ENCODE peak calls at places on chromosomes 6 and 20, in eight cellular contexts. One of them, this sample, is unnamed.

GRCh38 chr6:18904681-18905080 is 517.5 kb downstream of the RNF144B start:
- DNase-seq in H1: no peak
- DNase-seq in endothelial cell of umbilical vein: no peak
- DNase-seq in HCT116: no peak
- DNase-seq in GM12878: no peak
- DNase-seq in K562: no peak
- DNase-seq in HepG2: no peak
- DNase-seq in A549: no peak
- DNase-seq in this sample: no peak

GRCh38 chr6:170273191-170273590 is 17.7 kb downstream of the DLL1 start:
- DNase-seq in H1: no peak
- DNase-seq in endothelial cell of umbilical vein: no peak
- DNase-seq in HCT116: no peak
- DNase-seq in GM12878: no peak
- DNase-seq in K562: no peak
- DNase-seq in HepG2: no peak
- DNase-seq in A549: no peak
- DNase-seq in this sample: no peak

GRCh38 chr6:106959985-106960384 is 14.5 kb downstream of the CD24 start:
- DNase-seq in H1: no peak
- DNase-seq in endothelial cell of umbilical vein: no peak
- DNase-seq in HCT116: no peak
- DNase-seq in GM12878: no peak
- DNase-seq in K562: no peak
- DNase-seq in HepG2: no peak
- DNase-seq in A549: no peak
- DNase-seq in this sample: no peak

GRCh38 chr6:7769702-7770101 is 43.8 kb downstream of the BMP6 start:
- DNase-seq in H1: no peak
- DNase-seq in endothelial cell of umbilical vein: peak
- DNase-seq in HCT116: no peak
- DNase-seq in GM12878: no peak
- DNase-seq in K562: no peak
- DNase-seq in HepG2: no peak
- DNase-seq in A549: peak
- DNase-seq in this sample: no peak

GRCh38 chr20:24991897-24992419 is 593 bp downstream of the APMAP start:
- DNase-seq in H1: no peak
- DNase-seq in endothelial cell of umbilical vein: no peak
- DNase-seq in HCT116: no peak
- DNase-seq in GM12878: no peak
- DNase-seq in K562: peak
- DNase-seq in HepG2: no peak
- DNase-seq in A549: peak
- DNase-seq in this sample: peak

GRCh38 chr6:27624672-27625262 is 151.9 kb upstream of the ZNF184 start:
- DNase-seq in H1: no peak
- DNase-seq in endothelial cell of umbilical vein: no peak
- DNase-seq in HCT116: no peak
- DNase-seq in GM12878: no peak
- DNase-seq in K562: no peak
- DNase-seq in HepG2: no peak
- DNase-seq in A549: no peak
- DNase-seq in this sample: no peak

GRCh38 chr6:106300944-106301343 is 24.6 kb downstream of the ATG5 start:
- DNase-seq in H1: no peak
- DNase-seq in endothelial cell of umbilical vein: peak
- DNase-seq in HCT116: no peak
- DNase-seq in GM12878: peak
- DNase-seq in K562: no peak
- DNase-seq in HepG2: peak
- DNase-seq in A549: peak
- DNase-seq in this sample: peak

GRCh38 chr6:105302617-105303128 is 100.2 kb downstream of the PREP start:
- DNase-seq in H1: no peak
- DNase-seq in endothelial cell of umbilical vein: no peak
- DNase-seq in HCT116: no peak
- DNase-seq in GM12878: no peak
- DNase-seq in K562: no peak
- DNase-seq in HepG2: no peak
- DNase-seq in A549: no peak
- DNase-seq in this sample: no peak

GRCh38 chr6:35400901-35401311 is 51.2 kb upstream of the FANCE start:
- DNase-seq in H1: no peak
- DNase-seq in endothelial cell of umbilical vein: no peak
- DNase-seq in HCT116: peak
- DNase-seq in GM12878: no peak
- DNase-seq in K562: no peak
- DNase-seq in HepG2: no peak
- DNase-seq in A549: no peak
- DNase-seq in this sample: no peak

GRCh38 chr6:10381133-10381829 is 33.6 kb downstream of the TFAP2A start:
- DNase-seq in H1: no peak
- DNase-seq in endothelial cell of umbilical vein: no peak
- DNase-seq in HCT116: no peak
- DNase-seq in GM12878: no peak
- DNase-seq in K562: no peak
- DNase-seq in HepG2: no peak
- DNase-seq in A549: no peak
- DNase-seq in this sample: no peak

GRCh38 chr6:1873781-1874180 is 264.1 kb downstream of the FOXC1 start:
- DNase-seq in H1: no peak
- DNase-seq in endothelial cell of umbilical vein: no peak
- DNase-seq in HCT116: no peak
- DNase-seq in GM12878: no peak
- DNase-seq in K562: no peak
- DNase-seq in HepG2: no peak
- DNase-seq in A549: no peak
- DNase-seq in this sample: no peak

GRCh38 chr6:161379828-161380598 is 106.2 kb upstream of the AGPAT4 start:
- DNase-seq in H1: no peak
- DNase-seq in endothelial cell of umbilical vein: no peak
- DNase-seq in HCT116: no peak
- DNase-seq in GM12878: no peak
- DNase-seq in K562: peak
- DNase-seq in HepG2: no peak
- DNase-seq in A549: no peak
- DNase-seq in this sample: no peak

GRCh38 chr6:112253842-112254816 is at the start of gene LAMA4:
- DNase-seq in H1: no peak
- DNase-seq in endothelial cell of umbilical vein: peak
- DNase-seq in HCT116: no peak
- DNase-seq in GM12878: no peak
- DNase-seq in K562: no peak
- DNase-seq in HepG2: no peak
- DNase-seq in A549: peak
- DNase-seq in this sample: no peak
- H3K4me3 ChIP-seq in H1: peak
- H3K4me3 ChIP-seq in endothelial cell of umbilical vein: peak
- H3K4me3 ChIP-seq in HCT116: peak
- H3K4me3 ChIP-seq in GM12878: no peak
- H3K4me3 ChIP-seq in K562: no peak
- H3K4me3 ChIP-seq in HepG2: no peak
- H3K4me3 ChIP-seq in A549: peak
- H3K4me3 ChIP-seq in this sample: no peak

DNA sequence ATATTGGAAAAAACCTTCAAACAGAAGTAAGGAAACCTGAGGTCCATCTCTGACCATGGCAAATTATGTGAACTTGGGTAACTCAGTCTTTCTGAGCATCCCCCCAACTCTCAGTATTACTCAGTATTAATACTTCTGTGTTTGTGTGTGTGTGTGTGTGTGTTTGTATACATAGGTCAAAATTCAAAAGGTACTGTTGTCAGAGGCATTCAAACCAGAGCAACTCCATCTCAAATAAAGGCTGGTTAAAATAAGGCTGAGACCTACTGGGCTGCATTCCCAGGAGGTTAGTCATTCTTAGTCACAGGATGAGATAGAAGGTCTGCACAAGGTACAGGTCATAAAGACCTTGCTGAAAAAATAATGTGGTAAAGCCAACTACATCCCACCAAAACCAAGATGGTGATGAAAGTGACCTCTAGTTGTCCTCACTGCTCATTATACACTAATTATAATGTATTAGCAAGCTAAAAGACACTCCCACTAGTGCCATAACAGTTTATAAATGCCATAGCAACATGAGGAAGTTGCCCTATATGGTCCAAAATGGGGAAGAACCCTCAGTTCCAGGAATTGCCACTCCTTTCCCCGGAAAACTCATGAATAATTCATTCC is 33.3 kb upstream of the SLC22A16 start:
- DNase-seq in H1: no peak
- DNase-seq in endothelial cell of umbilical vein: peak
- DNase-seq in HCT116: peak
- DNase-seq in GM12878: no peak
- DNase-seq in K562: no peak
- DNase-seq in HepG2: peak
- DNase-seq in A549: no peak
- DNase-seq in this sample: peak
- TF ChIP-seq MAX in H1: no peak
- TF ChIP-seq MAX in endothelial cell of umbilical vein: no peak
- TF ChIP-seq MAX in HCT116: peak
- TF ChIP-seq MAX in GM12878: no peak
- TF ChIP-seq MAX in K562: no peak
- TF ChIP-seq MAX in HepG2: no peak
- TF ChIP-seq MAX in A549: no peak
- TF ChIP-seq MAX in this sample: no peak

GRCh38 chr6:157220485-157220884 is 102.8 kb downstream of the TMEM242 start:
- DNase-seq in H1: no peak
- DNase-seq in endothelial cell of umbilical vein: no peak
- DNase-seq in HCT116: no peak
- DNase-seq in GM12878: no peak
- DNase-seq in K562: no peak
- DNase-seq in HepG2: no peak
- DNase-seq in A549: no peak
- DNase-seq in this sample: no peak

GRCh38 chr6:157222201-157222981 is 100.9 kb downstream of the TMEM242 start:
- DNase-seq in H1: no peak
- DNase-seq in endothelial cell of umbilical vein: no peak
- DNase-seq in HCT116: no peak
- DNase-seq in GM12878: no peak
- DNase-seq in K562: no peak
- DNase-seq in HepG2: no peak
- DNase-seq in A549: no peak
- DNase-seq in this sample: no peak

GRCh38 chr6:157219201-157220200 is 103.8 kb downstream of the TMEM242 start:
- DNase-seq in H1: no peak
- DNase-seq in endothelial cell of umbilical vein: no peak
- DNase-seq in HCT116: no peak
- DNase-seq in GM12878: no peak
- DNase-seq in K562: no peak
- DNase-seq in HepG2: peak
- DNase-seq in A549: no peak
- DNase-seq in this sample: peak

GRCh38 chr6:157221817-157222175 is 101.5 kb downstream of the TMEM242 start:
- DNase-seq in H1: no peak
- DNase-seq in endothelial cell of umbilical vein: no peak
- DNase-seq in HCT116: no peak
- DNase-seq in GM12878: no peak
- DNase-seq in K562: no peak
- DNase-seq in HepG2: no peak
- DNase-seq in A549: no peak
- DNase-seq in this sample: peak

DNA sequence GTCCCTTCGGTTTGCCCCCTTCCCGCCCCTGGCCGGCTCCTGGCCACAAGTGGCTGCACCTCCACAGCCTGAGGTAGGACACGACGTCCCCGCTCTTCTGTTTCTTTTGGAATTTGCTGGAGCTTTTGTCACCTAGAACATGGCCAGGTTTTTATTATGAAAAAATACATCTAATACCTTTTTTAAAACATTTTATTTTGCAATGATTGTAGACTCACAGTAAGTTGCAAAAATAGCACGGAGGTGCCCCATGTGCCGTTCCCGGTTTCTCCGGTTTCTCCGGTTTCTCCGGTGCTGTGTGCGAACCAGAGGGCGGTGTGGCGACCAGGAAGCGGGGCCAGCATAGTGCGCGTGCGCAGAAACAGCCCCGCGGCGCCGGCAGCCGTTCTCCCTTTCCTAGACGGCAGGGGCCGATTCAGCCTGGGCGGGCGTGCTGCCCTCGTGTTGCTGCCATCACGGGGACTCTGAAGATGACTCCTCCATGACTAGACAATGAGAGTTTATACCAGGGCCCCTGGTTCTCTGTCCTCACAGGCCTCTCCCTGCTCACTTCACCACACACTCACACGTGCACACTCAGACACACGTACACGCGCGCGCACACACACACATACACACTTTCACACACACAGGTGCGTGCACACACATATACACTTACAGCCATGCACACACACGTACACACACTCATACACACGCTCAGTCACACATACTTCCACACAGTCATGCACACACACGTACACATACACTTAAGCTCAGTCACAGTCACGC is 102.1 kb downstream of the TMEM242 start:
- DNase-seq in H1: no peak
- DNase-seq in endothelial cell of umbilical vein: peak
- DNase-seq in HCT116: peak
- DNase-seq in GM12878: peak
- DNase-seq in K562: peak
- DNase-seq in HepG2: peak
- DNase-seq in A549: peak
- DNase-seq in this sample: peak
- TF ChIP-seq POLR2A in H1: no peak
- TF ChIP-seq POLR2A in endothelial cell of umbilical vein: peak
- TF ChIP-seq POLR2A in HCT116: no peak
- TF ChIP-seq POLR2A in GM12878: peak
- TF ChIP-seq POLR2A in K562: peak
- TF ChIP-seq POLR2A in HepG2: no peak
- TF ChIP-seq POLR2A in A549: peak
- TF ChIP-seq POLR2A in this sample: peak

GRCh38 chr6:39602590-39603319 is 122.5 kb downstream of the KIF6 start:
- DNase-seq in H1: no peak
- DNase-seq in endothelial cell of umbilical vein: no peak
- DNase-seq in HCT116: no peak
- DNase-seq in GM12878: no peak
- DNase-seq in K562: no peak
- DNase-seq in HepG2: no peak
- DNase-seq in A549: no peak
- DNase-seq in this sample: no peak
- H3K4me3 ChIP-seq in H1: no peak
- H3K4me3 ChIP-seq in endothelial cell of umbilical vein: no peak
- H3K4me3 ChIP-seq in HCT116: no peak
- H3K4me3 ChIP-seq in GM12878: no peak
- H3K4me3 ChIP-seq in K562: no peak
- H3K4me3 ChIP-seq in HepG2: no peak
- H3K4me3 ChIP-seq in A549: no peak
- H3K4me3 ChIP-seq in this sample: no peak

This sample was measured in NB4.